ENCODE peak calls at places on chromosomes 6 and 20, in ten cellular contexts. I is WTC11, E is choroid plexus epithelial cell, R is fibroblast of pulmonary artery, O is fibroblast of mammary gland, U is neural crest cell, M is fibroblast of lung, B is B cell, K is testis, H is pancreas. D is an unnamed sample.

GRCh38 chr6:151760486-151760885 is 47.0 kb upstream of the ESR1 start:
- DNase-seq in I (no peak), E (no peak), R (no peak), O (no peak), U (no peak), M (no peak), B (no peak), K (no peak), H (no peak), D (no peak)

GRCh38 chr20:51104960-51105460 is 82.1 kb upstream of the KCNG1 start:
- DNase-seq in I (no peak), E (peak; percentile 62), R (peak; percentile 16), O (no peak), U (no peak), M (no peak), B (no peak), K (no peak), H (no peak), D (no peak)

GRCh38 chr20:61926796-61927192 is 138.9 kb downstream of the TAF4 start:
- DNase-seq in I (no peak), E (no peak), R (no peak), O (no peak), U (no peak), M (no peak), B (no peak), K (no peak), H (no peak), D (no peak)

GRCh38 chr20:2358006-2358405 is 22.7 kb upstream of the TGM6 start:
- DNase-seq in I (no peak), E (no peak), R (no peak), O (no peak), U (no peak), M (no peak), B (no peak), K (no peak), H (no peak), D (no peak)

GRCh38 chr20:18287915-18288747 is at the start of gene ZNF133:
- DNase-seq in I (peak; percentile 98), E (peak; percentile 94), R (peak; percentile 93), O (peak; percentile 86), U (peak; percentile 90), M (peak; percentile 93), B (peak; percentile 96), K (peak; percentile 98), H (peak; percentile 96), D (peak; percentile 71)

GRCh38 chr6:40957616-40958492 is 81.2 kb downstream of the UNC5CL start:
- DNase-seq in I (no peak), E (peak; percentile 35), R (peak; percentile 72), O (peak; percentile 69), U (no peak), M (peak; percentile 94), B (no peak), K (no peak), H (no peak), D (peak; percentile 31)

GRCh38 chr6:34709386-34709785 is 12.8 kb upstream of the ILRUN start:
- DNase-seq in I (no peak), E (peak; percentile 62), R (peak; percentile 83), O (peak; percentile 83), U (no peak), M (peak; percentile 76), B (no peak), K (peak; percentile 90), H (peak; percentile 94), D (peak; percentile 60)

GRCh38 chr20:4956200-4956810 is 45.0 kb downstream of the SLC23A2 start:
- DNase-seq in I (no peak), E (peak; percentile 82), R (peak; percentile 84), O (peak; percentile 75), U (no peak), M (peak; percentile 47), B (no peak), K (no peak), H (no peak), D (no peak)

GRCh38 chr20:33884633-33885032 is 73.5 kb downstream of the CHMP4B start:
- DNase-seq in I (no peak), E (no peak), R (no peak), O (no peak), U (no peak), M (no peak), B (no peak), K (no peak), H (no peak), D (no peak)

GRCh38 chr20:33882481-33882880 is 71.3 kb downstream of the CHMP4B start:
- DNase-seq in I (no peak), E (no peak), R (no peak), O (no peak), U (no peak), M (no peak), B (no peak), K (no peak), H (no peak), D (no peak)

GRCh38 chr20:33882018-33882417 is 70.9 kb downstream of the CHMP4B start:
- DNase-seq in I (no peak), E (no peak), R (no peak), O (no peak), U (no peak), M (no peak), B (no peak), K (no peak), H (no peak), D (no peak)

GRCh38 chr20:33880396-33880795 is 69.2 kb downstream of the CHMP4B start:
- DNase-seq in I (no peak), E (no peak), R (no peak), O (no peak), U (no peak), M (no peak), B (no peak), K (no peak), H (no peak), D (no peak)

DNA sequence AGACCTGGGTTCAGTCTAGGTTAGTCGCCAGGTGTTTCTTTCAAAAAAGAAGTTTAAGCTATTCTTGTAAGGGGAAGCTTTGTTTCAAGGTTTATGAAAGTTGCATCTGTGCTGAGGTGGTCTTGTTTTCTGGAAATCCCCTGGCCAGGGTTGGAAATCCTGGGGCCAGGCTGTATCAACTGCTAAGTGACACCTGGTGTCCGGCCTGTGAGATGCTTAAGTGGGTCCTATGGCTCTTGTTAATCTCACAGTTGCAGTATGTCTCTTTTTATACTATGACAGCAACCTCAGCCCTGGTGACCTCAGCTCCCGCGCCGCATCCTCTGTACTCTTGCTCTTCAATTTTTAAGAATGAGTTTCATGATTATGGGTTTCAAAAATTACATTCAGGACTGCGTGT is 72.0 kb downstream of the CHMP4B start:
- DNase-seq in I (no peak), E (no peak), R (no peak), O (no peak), U (no peak), M (no peak), B (no peak), K (no peak), H (no peak), D (no peak)
- TF ChIP-seq CTCF in I (no peak), E (no peak), R (no peak), O (no peak), U (no peak), M (no peak), B (no peak), K (no peak), H (no peak), D (no peak)

DNA sequence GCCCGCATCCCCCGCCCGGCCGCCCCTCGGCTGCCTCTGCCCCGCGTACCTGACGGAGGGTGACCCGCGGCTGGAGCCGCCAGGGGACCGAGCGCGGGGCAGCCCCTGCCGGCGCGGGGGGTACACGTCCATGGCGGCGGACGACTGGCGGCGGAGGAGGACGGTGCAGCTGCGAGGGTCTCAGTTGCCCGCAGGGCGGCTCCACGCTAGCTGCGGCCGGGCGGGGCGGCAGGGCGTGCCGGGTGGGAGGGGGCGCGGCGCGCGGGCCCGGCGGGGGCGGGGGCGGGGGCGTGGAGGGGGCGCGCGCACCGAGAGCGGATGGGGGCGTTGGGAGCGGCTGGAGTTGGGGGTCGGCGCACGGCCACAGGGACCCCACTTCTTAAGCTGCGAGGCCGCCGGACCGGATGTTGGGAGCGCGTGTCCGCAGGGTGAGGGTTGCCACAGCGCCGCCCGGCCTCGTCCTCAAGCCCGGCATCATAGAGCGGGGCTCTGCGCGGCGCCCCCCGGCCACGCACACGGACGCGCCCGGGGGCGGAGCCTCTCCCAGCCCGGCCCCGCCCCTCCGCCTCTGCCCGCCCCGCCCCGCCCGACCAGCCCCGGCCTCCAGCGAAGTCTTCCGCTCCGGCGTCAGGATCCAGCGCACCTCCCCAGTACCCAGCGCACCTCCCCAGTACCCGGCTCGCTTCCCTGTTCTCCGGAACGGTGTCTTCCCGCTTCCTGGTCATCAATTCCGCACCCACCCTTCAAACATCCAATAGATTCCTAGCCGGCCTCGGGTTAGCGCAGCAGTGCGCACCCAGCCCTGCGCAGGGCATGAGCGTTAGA is at the start of gene DNAAF9:
- DNase-seq in I (peak; percentile 74), E (peak; percentile 79), R (peak; percentile 72), O (peak; percentile 69), U (peak; percentile 65), M (peak; percentile 71), B (peak; percentile 71), K (peak; percentile 82), H (peak; percentile 68), D (no peak)
- TF ChIP-seq CTCF in I (peak; percentile 17), E (no peak), R (no peak), O (peak; percentile 0), U (peak; percentile 68), M (no peak), B (peak; percentile 44), K (peak; percentile 45), H (no peak), D (no peak)

GRCh38 chr6:131058236-131058635 is 4.8 kb downstream of the EPB41L2 start:
- DNase-seq in I (no peak), E (peak; percentile 76), R (no peak), O (no peak), U (no peak), M (peak; percentile 59), B (no peak), K (no peak), H (no peak), D (no peak)

GRCh38 chr6:131061771-131062160 is 1.3 kb downstream of the EPB41L2 start:
- DNase-seq in I (no peak), E (peak; percentile 34), R (no peak), O (no peak), U (no peak), M (no peak), B (no peak), K (no peak), H (no peak), D (no peak)

GRCh38 chr6:131061041-131061770 is 1.8 kb downstream of the EPB41L2 start:
- DNase-seq in I (no peak), E (peak; percentile 57), R (peak; percentile 55), O (peak; percentile 68), U (no peak), M (peak; percentile 78), B (no peak), K (no peak), H (no peak), D (no peak)

GRCh38 chr6:131060311-131060710 is 2.7 kb downstream of the EPB41L2 start:
- DNase-seq in I (no peak), E (peak; percentile 16), R (no peak), O (peak; percentile 48), U (no peak), M (peak; percentile 76), B (no peak), K (no peak), H (no peak), D (no peak)

GRCh38 chr6:131059486-131059885 is 3.6 kb downstream of the EPB41L2 start:
- DNase-seq in I (no peak), E (peak; percentile 75), R (peak; percentile 40), O (peak; percentile 66), U (no peak), M (peak; percentile 64), B (no peak), K (no peak), H (no peak), D (no peak)
- TF ChIP-seq CTCF in I (no peak), E (peak; percentile 47), R (peak; percentile 8), O (peak; percentile 21), U (no peak), M (no peak), B (no peak), K (no peak), H (no peak), D (peak; percentile 9)

GRCh38 chr20:58246346-58246745 is 17.9 kb upstream of the ANKRD60 start:
- DNase-seq in I (peak; percentile 30), E (peak; percentile 72), R (peak; percentile 57), O (no peak), U (no peak), M (peak; percentile 17), B (no peak), K (no peak), H (no peak), D (no peak)
- TF ChIP-seq CTCF in I (no peak), E (peak; percentile 68), R (peak; percentile 42), O (peak; percentile 33), U (peak; percentile 46), M (no peak), B (no peak), K (peak; percentile 20), H (no peak), D (peak; percentile 22)